ENCODE peak calls at places on chromosomes 2 and 18, in seven cellular contexts. E is kidney; S is NT2/D1; Y is activated effector memory CD4-positive, alpha-beta T cell treated with Interleukin-2 at 50 U/mL for 16 hours; T is brain microvascular endothelial cell; A is T-helper 2 cell; K is GM23338. P is an unnamed sample.

GRCh38 chr2:140442319-140442718 is 1662.1 kb upstream of the NXPH2 start:
- DNase-seq in E (no peak), S (no peak), Y (no peak), T (peak), A (no peak), K (no peak), P (no peak)

GRCh38 chr2:217513256-217513655 is 489.5 kb downstream of the TNS1 start:
- DNase-seq in E (no peak), S (no peak), Y (no peak), T (peak), A (no peak), K (no peak), P (no peak)

GRCh38 chr2:184336688-184337087 is 261.6 kb upstream of the ZNF804A start:
- DNase-seq in E (no peak), S (no peak), Y (no peak), T (no peak), A (no peak), K (no peak), P (no peak)

GRCh38 chr2:68742638-68743037 is 8.0 kb downstream of the ARHGAP25 start:
- DNase-seq in E (no peak), S (no peak), Y (no peak), T (no peak), A (no peak), K (no peak), P (no peak)

GRCh38 chr2:24164416-24164973 is 10.4 kb upstream of the FAM228A start:
- DNase-seq in E (no peak), S (no peak), Y (no peak), T (peak), A (peak), K (peak), P (no peak)

GRCh38 chr18:63850636-63851035 is 36.9 kb upstream of the SERPINB2 start:
- DNase-seq in E (no peak), S (no peak), Y (no peak), T (no peak), A (no peak), K (no peak), P (no peak)

GRCh38 chr2:6053711-6054393 is 361.7 kb downstream of the SOX11 start:
- DNase-seq in E (no peak), S (no peak), Y (no peak), T (no peak), A (no peak), K (peak), P (no peak)

GRCh38 chr2:241659150-241659739 is 21.8 kb downstream of the ATG4B start:
- DNase-seq in E (peak), S (no peak), Y (no peak), T (peak), A (no peak), K (peak), P (peak)

GRCh38 chr2:930935-931334 is 19.7 kb upstream of the SNTG2 start:
- DNase-seq in E (no peak), S (no peak), Y (no peak), T (no peak), A (no peak), K (no peak), P (no peak)

GRCh38 chr2:171046056-171046560 is 114.6 kb downstream of the TLK1 start:
- DNase-seq in E (no peak), S (no peak), Y (no peak), T (no peak), A (no peak), K (peak), P (no peak)

GRCh38 chr2:112692914-112693313 is 27.9 kb upstream of the NT5DC4 start:
- DNase-seq in E (no peak), S (no peak), Y (no peak), T (no peak), A (no peak), K (no peak), P (no peak)

GRCh38 chr2:182229288-182229687 is 197.5 kb downstream of the PDE1A start:
- DNase-seq in E (no peak), S (no peak), Y (no peak), T (no peak), A (no peak), K (no peak), P (no peak)

GRCh38 chr18:63867368-63867767 is 20.1 kb upstream of the SERPINB2 start:
- DNase-seq in E (no peak), S (no peak), Y (no peak), T (no peak), A (no peak), K (no peak), P (no peak)

GRCh38 chr2:179555681-179556283 is 291.1 kb upstream of the SESTD1 start:
- DNase-seq in E (no peak), S (no peak), Y (no peak), T (no peak), A (no peak), K (no peak), P (no peak)

GRCh38 chr2:185628985-185629384 is 109.6 kb upstream of the FSIP2 start:
- DNase-seq in E (no peak), S (peak), Y (no peak), T (no peak), A (no peak), K (peak), P (no peak)

GRCh38 chr2:204144487-204144886 is 207.9 kb downstream of the ICOS start:
- DNase-seq in E (no peak), S (no peak), Y (no peak), T (no peak), A (no peak), K (no peak), P (no peak)

GRCh38 chr2:102601730-102602129 is 17.6 kb upstream of the SLC9A2 start:
- DNase-seq in E (no peak), S (no peak), Y (no peak), T (no peak), A (no peak), K (no peak), P (no peak)

GRCh38 chr18:13318644-13319501 is 100.3 kb downstream of the LDLRAD4 start:
- DNase-seq in E (no peak), S (no peak), Y (no peak), T (no peak), A (no peak), K (no peak), P (no peak)

GRCh38 chr2:68925298-68925885 is 27.3 kb downstream of the GKN2 start:
- DNase-seq in E (no peak), S (no peak), Y (peak), T (peak), A (peak), K (peak), P (no peak)

GRCh38 chr2:122927217-122927616 is 1097.9 kb upstream of the CNTNAP5 start:
- DNase-seq in E (no peak), S (peak), Y (no peak), T (no peak), A (no peak), K (peak), P (no peak)

GRCh38 chr18:8253943-8254342 is 355.3 kb upstream of the RAB12 start:
- DNase-seq in E (no peak), S (no peak), Y (no peak), T (no peak), A (no peak), K (no peak), P (no peak)

GRCh38 chr2:235573331-235574221 is 79.7 kb downstream of the AGAP1 start:
- DNase-seq in E (peak), S (no peak), Y (no peak), T (no peak), A (no peak), K (peak), P (no peak)

GRCh38 chr2:77831068-77831467 is 308.9 kb upstream of the LRRTM4 start:
- DNase-seq in E (no peak), S (no peak), Y (no peak), T (no peak), A (no peak), K (no peak), P (no peak)

GRCh38 chr2:119864318-119864717 is 104.6 kb downstream of the PTPN4 start:
- DNase-seq in E (no peak), S (no peak), Y (no peak), T (no peak), A (no peak), K (no peak), P (no peak)

GRCh38 chr2:238596571-238597551 is 170.1 kb downstream of the ASB1 start:
- DNase-seq in E (peak), S (no peak), Y (no peak), T (peak), A (no peak), K (no peak), P (no peak)